ENCODE peak calls at places on chromosomes 6 and 20, in five cellular contexts. P is transverse colon, G is ovary, O is HepG2, B is GM12878. J is an unnamed sample.

GRCh38 chr6:139062921-139063320 is 34.4 kb downstream of the ABRACL start:
- DNase-seq in P (no peak), O (no peak), B (no peak), G (no peak), J (no peak)

GRCh38 chr6:7145269-7146078 is 37.7 kb downstream of the RREB1 start:
- DNase-seq in G (no peak), B (no peak), P (peak), O (no peak), J (peak)

GRCh38 chr6:109939654-109940053 is 38.5 kb upstream of the GPR6 start:
- DNase-seq in B (no peak), P (no peak), O (peak), G (no peak), J (no peak)

GRCh38 chr6:149366237-149366921 is 33.7 kb upstream of the SUMO4 start:
- DNase-seq in G (no peak), O (no peak), P (no peak), B (no peak), J (no peak)

GRCh38 chr20:51803157-51803854 is 985 bp upstream of the SALL4 start:
- DNase-seq in G (no peak), B (no peak), O (no peak), P (no peak), J (no peak)

GRCh38 chr6:111892431-111892830 is 19.2 kb upstream of the FYN start:
- DNase-seq in O (no peak), G (no peak), B (no peak), P (no peak), J (no peak)

GRCh38 chr20:20497242-20497985 is 129.5 kb downstream of the INSM1 start:
- DNase-seq in O (no peak), B (no peak), G (no peak), P (no peak), J (no peak)

GRCh38 chr6:21914121-21914973 is 320.8 kb downstream of the SOX4 start:
- DNase-seq in P (peak), G (no peak), B (no peak), O (no peak), J (no peak)

GRCh38 chr6:104472245-104472644 is 387.5 kb downstream of the HACE1 start:
- DNase-seq in G (no peak), B (no peak), O (no peak), P (no peak), J (no peak)

DNA sequence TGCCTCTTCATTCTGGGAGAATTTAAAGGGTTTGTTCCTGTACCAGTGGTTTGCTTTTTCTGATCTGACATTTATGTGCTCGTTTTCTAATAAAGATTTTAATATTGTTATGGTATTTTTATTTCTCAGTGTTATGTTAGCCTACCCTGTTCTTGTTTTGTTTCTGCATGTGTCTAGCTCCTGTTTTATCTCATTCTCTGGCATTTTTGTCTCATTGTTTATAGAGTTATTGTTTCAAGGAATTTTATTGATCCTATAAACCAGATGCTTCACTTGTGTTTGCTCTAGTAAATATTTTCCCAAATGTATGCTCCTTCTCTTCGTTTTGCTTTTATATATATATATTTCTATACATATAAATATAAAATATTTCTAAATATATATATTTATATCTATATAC is 152.8 kb downstream of the PLCB1 start:
- DNase-seq in O (no peak), B (no peak), P (no peak), G (no peak), J (no peak)
- H3K4me3 ChIP-seq in O (no peak), B (no peak), P (no peak), G (no peak), J (no peak)

DNA sequence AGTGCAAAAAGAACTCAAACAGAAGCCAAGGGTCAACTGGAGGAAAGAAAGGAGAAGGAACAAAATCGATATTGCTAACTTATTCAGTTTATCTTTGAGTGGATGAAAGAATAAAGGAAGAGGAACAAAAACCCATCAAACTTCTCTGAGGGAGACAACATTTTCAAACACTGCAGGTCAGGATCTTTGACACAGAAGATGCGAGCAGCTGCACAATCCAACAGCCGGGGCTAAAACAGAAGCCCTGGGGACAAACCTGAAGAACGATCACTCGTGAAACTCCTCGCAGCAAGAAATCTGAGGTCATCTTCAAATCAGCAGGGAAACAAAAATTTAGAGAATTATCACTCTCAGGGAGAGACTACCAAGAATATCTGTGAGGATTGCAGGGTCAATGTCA is 14.2 kb downstream of the SLC23A2 start:
- DNase-seq in B (no peak), O (no peak), G (no peak), P (no peak), J (no peak)
- TF ChIP-seq POLR2A in B (no peak), O (no peak), G (no peak), P (no peak), J (no peak)

GRCh38 chr6:30326446-30327231 is at the start of gene TRIM39:
- DNase-seq in O (peak), B (peak), G (peak), P (peak), J (peak)

GRCh38 chr6:30329331-30329730 is 2.6 kb downstream of the TRIM39 start:
- DNase-seq in P (no peak), G (no peak), B (no peak), O (no peak), J (peak)

GRCh38 chr6:30325150-30325872 is 1.4 kb upstream of the TRIM39 start:
- DNase-seq in O (peak), B (peak), G (no peak), P (peak), J (no peak)

GRCh38 chr6:30325873-30326445 is 768 bp upstream of the TRIM39 start:
- DNase-seq in O (no peak), B (peak), P (no peak), G (no peak), J (no peak)

GRCh38 chr6:30327232-30327746 is 562 bp downstream of the TRIM39 start:
- DNase-seq in O (no peak), G (no peak), P (no peak), B (peak), J (no peak)
- TF ChIP-seq EP300 in O (no peak), G (no peak), P (no peak), B (no peak), J (no peak)

DNA sequence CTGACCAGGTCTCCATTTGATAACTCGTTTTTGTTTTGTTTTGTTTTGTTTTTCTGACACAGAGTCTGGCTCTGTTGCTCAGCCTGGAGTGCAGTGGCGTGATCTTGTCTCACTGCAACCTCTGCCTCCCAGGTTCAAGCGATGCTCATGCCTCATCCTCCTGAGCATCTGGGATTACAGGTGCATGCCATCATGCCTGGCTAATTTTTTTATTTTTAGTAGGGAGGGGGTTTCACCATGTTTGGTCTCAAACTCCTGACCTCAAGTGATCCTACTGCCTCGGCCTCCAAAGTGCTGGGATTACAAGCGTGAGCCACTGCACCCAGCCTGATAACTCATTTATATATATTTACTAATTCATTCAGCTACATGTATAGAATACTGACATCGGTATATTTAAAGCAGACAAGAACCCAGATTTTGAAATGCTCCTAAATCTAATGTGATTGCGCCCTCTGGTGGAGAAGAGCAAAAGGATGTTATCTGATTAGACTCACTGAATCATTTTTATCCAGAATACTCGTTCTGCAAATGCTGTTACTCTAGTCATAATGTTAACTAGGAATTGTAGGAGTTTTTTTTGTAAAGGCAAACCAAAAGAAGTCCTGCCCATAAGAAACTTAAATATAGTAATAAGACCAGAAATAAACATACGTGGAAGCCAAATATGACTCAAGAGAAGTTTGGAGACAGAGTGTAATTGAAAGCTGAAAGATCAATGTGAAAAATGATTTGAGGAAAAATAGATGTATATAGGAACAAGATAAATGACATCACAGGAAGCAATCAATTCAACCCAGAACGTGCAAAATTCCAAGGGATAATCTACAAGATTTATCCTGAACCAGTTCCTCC is 5.3 kb upstream of the COL12A1 start:
- DNase-seq in O (peak), G (peak), B (no peak), P (peak), J (no peak)
- H3K4me3 ChIP-seq in O (no peak), G (no peak), B (no peak), P (no peak), J (no peak)

J was measured in upper lobe of left lung.